ENCODE peak calls at places on chromosomes 5 and 9, in ten cellular contexts. One of them, this sample, is unnamed.

GRCh38 chr9:127858041-127858512 is 3.6 kb upstream of the ENG start:
- DNase-seq in ureter: no peak
- DNase-seq in dermis microvascular lymphatic vessel endothelial cell: peak
- DNase-seq in mucosa of gallbladder: no peak
- DNase-seq in body of pancreas: peak
- DNase-seq in activated CD8-positive, alpha-beta memory T cell treated with anti-CD3 and anti-CD28 coated beads, Interleukin-2, amount 50 U/mL, for 48 hours: no peak
- DNase-seq in T-helper 9 cell: no peak
- DNase-seq in GM10248: no peak
- DNase-seq in stimulated activated CD4-positive, alpha-beta T cell treated with anti-CD3 and anti-CD28 coated beads, Interleukin-2, amount 100 ng/mL, for 24 hours: no peak
- DNase-seq in HCT116: no peak
- DNase-seq in this sample: no peak

GRCh38 chr9:23683021-23683431 is 143.0 kb downstream of the ELAVL2 start:
- DNase-seq in HCT116: no peak
- DNase-seq in activated CD8-positive, alpha-beta memory T cell treated with anti-CD3 and anti-CD28 coated beads, Interleukin-2, amount 50 U/mL, for 48 hours: no peak
- DNase-seq in stimulated activated CD4-positive, alpha-beta T cell treated with anti-CD3 and anti-CD28 coated beads, Interleukin-2, amount 100 ng/mL, for 24 hours: no peak
- DNase-seq in body of pancreas: no peak
- DNase-seq in GM10248: no peak
- DNase-seq in dermis microvascular lymphatic vessel endothelial cell: no peak
- DNase-seq in T-helper 9 cell: no peak
- DNase-seq in ureter: no peak
- DNase-seq in mucosa of gallbladder: no peak
- DNase-seq in this sample: no peak

GRCh38 chr9:136723362-136723976 is 11.1 kb downstream of the DIPK1B start:
- DNase-seq in activated CD8-positive, alpha-beta memory T cell treated with anti-CD3 and anti-CD28 coated beads, Interleukin-2, amount 50 U/mL, for 48 hours: peak
- DNase-seq in dermis microvascular lymphatic vessel endothelial cell: no peak
- DNase-seq in body of pancreas: no peak
- DNase-seq in ureter: no peak
- DNase-seq in HCT116: no peak
- DNase-seq in mucosa of gallbladder: no peak
- DNase-seq in GM10248: no peak
- DNase-seq in stimulated activated CD4-positive, alpha-beta T cell treated with anti-CD3 and anti-CD28 coated beads, Interleukin-2, amount 100 ng/mL, for 24 hours: no peak
- DNase-seq in T-helper 9 cell: no peak
- DNase-seq in this sample: no peak

GRCh38 chr9:30348904-30349303 is 2035.5 kb upstream of the ACO1 start:
- DNase-seq in dermis microvascular lymphatic vessel endothelial cell: no peak
- DNase-seq in mucosa of gallbladder: no peak
- DNase-seq in GM10248: no peak
- DNase-seq in T-helper 9 cell: no peak
- DNase-seq in activated CD8-positive, alpha-beta memory T cell treated with anti-CD3 and anti-CD28 coated beads, Interleukin-2, amount 50 U/mL, for 48 hours: no peak
- DNase-seq in HCT116: no peak
- DNase-seq in ureter: no peak
- DNase-seq in stimulated activated CD4-positive, alpha-beta T cell treated with anti-CD3 and anti-CD28 coated beads, Interleukin-2, amount 100 ng/mL, for 24 hours: no peak
- DNase-seq in body of pancreas: no peak
- DNase-seq in this sample: no peak

GRCh38 chr5:145178667-145179523 is 656.2 kb downstream of the PRELID2 start:
- DNase-seq in body of pancreas: no peak
- DNase-seq in T-helper 9 cell: no peak
- DNase-seq in GM10248: no peak
- DNase-seq in ureter: no peak
- DNase-seq in HCT116: no peak
- DNase-seq in mucosa of gallbladder: no peak
- DNase-seq in stimulated activated CD4-positive, alpha-beta T cell treated with anti-CD3 and anti-CD28 coated beads, Interleukin-2, amount 100 ng/mL, for 24 hours: no peak
- DNase-seq in dermis microvascular lymphatic vessel endothelial cell: peak
- DNase-seq in activated CD8-positive, alpha-beta memory T cell treated with anti-CD3 and anti-CD28 coated beads, Interleukin-2, amount 50 U/mL, for 48 hours: no peak
- DNase-seq in this sample: no peak

GRCh38 chr9:127853312-127854168 is 918 bp downstream of the ENG start:
- DNase-seq in body of pancreas: no peak
- DNase-seq in ureter: no peak
- DNase-seq in T-helper 9 cell: no peak
- DNase-seq in HCT116: no peak
- DNase-seq in dermis microvascular lymphatic vessel endothelial cell: no peak
- DNase-seq in activated CD8-positive, alpha-beta memory T cell treated with anti-CD3 and anti-CD28 coated beads, Interleukin-2, amount 50 U/mL, for 48 hours: no peak
- DNase-seq in GM10248: no peak
- DNase-seq in stimulated activated CD4-positive, alpha-beta T cell treated with anti-CD3 and anti-CD28 coated beads, Interleukin-2, amount 100 ng/mL, for 24 hours: peak
- DNase-seq in mucosa of gallbladder: no peak
- DNase-seq in this sample: no peak

GRCh38 chr9:76092572-76092971 is 202.1 kb downstream of the PCSK5 start:
- DNase-seq in ureter: no peak
- DNase-seq in body of pancreas: no peak
- DNase-seq in T-helper 9 cell: no peak
- DNase-seq in dermis microvascular lymphatic vessel endothelial cell: no peak
- DNase-seq in mucosa of gallbladder: no peak
- DNase-seq in stimulated activated CD4-positive, alpha-beta T cell treated with anti-CD3 and anti-CD28 coated beads, Interleukin-2, amount 100 ng/mL, for 24 hours: no peak
- DNase-seq in GM10248: no peak
- DNase-seq in HCT116: no peak
- DNase-seq in activated CD8-positive, alpha-beta memory T cell treated with anti-CD3 and anti-CD28 coated beads, Interleukin-2, amount 50 U/mL, for 48 hours: no peak
- DNase-seq in this sample: no peak

GRCh38 chr5:43041669-43042175 is 1.6 kb upstream of the ANXA2R start:
- DNase-seq in HCT116: no peak
- DNase-seq in T-helper 9 cell: peak
- DNase-seq in mucosa of gallbladder: peak
- DNase-seq in activated CD8-positive, alpha-beta memory T cell treated with anti-CD3 and anti-CD28 coated beads, Interleukin-2, amount 50 U/mL, for 48 hours: no peak
- DNase-seq in body of pancreas: peak
- DNase-seq in dermis microvascular lymphatic vessel endothelial cell: no peak
- DNase-seq in stimulated activated CD4-positive, alpha-beta T cell treated with anti-CD3 and anti-CD28 coated beads, Interleukin-2, amount 100 ng/mL, for 24 hours: peak
- DNase-seq in ureter: peak
- DNase-seq in GM10248: no peak
- DNase-seq in this sample: peak

GRCh38 chr5:65837139-65837538 is 89.2 kb upstream of the ERBIN start:
- DNase-seq in mucosa of gallbladder: no peak
- DNase-seq in HCT116: no peak
- DNase-seq in stimulated activated CD4-positive, alpha-beta T cell treated with anti-CD3 and anti-CD28 coated beads, Interleukin-2, amount 100 ng/mL, for 24 hours: no peak
- DNase-seq in dermis microvascular lymphatic vessel endothelial cell: no peak
- DNase-seq in GM10248: no peak
- DNase-seq in activated CD8-positive, alpha-beta memory T cell treated with anti-CD3 and anti-CD28 coated beads, Interleukin-2, amount 50 U/mL, for 48 hours: no peak
- DNase-seq in body of pancreas: no peak
- DNase-seq in T-helper 9 cell: no peak
- DNase-seq in ureter: no peak
- DNase-seq in this sample: no peak

GRCh38 chr9:96612105-96612965 is 7.3 kb downstream of the CDC14B start:
- DNase-seq in body of pancreas: peak
- DNase-seq in activated CD8-positive, alpha-beta memory T cell treated with anti-CD3 and anti-CD28 coated beads, Interleukin-2, amount 50 U/mL, for 48 hours: no peak
- DNase-seq in mucosa of gallbladder: peak
- DNase-seq in T-helper 9 cell: no peak
- DNase-seq in ureter: peak
- DNase-seq in dermis microvascular lymphatic vessel endothelial cell: peak
- DNase-seq in stimulated activated CD4-positive, alpha-beta T cell treated with anti-CD3 and anti-CD28 coated beads, Interleukin-2, amount 100 ng/mL, for 24 hours: no peak
- DNase-seq in GM10248: no peak
- DNase-seq in HCT116: no peak
- DNase-seq in this sample: no peak

GRCh38 chr5:158390556-158390955 is 531.6 kb upstream of the CLINT1 start:
- DNase-seq in GM10248: no peak
- DNase-seq in ureter: no peak
- DNase-seq in stimulated activated CD4-positive, alpha-beta T cell treated with anti-CD3 and anti-CD28 coated beads, Interleukin-2, amount 100 ng/mL, for 24 hours: no peak
- DNase-seq in body of pancreas: no peak
- DNase-seq in activated CD8-positive, alpha-beta memory T cell treated with anti-CD3 and anti-CD28 coated beads, Interleukin-2, amount 50 U/mL, for 48 hours: no peak
- DNase-seq in T-helper 9 cell: no peak
- DNase-seq in mucosa of gallbladder: no peak
- DNase-seq in dermis microvascular lymphatic vessel endothelial cell: peak
- DNase-seq in HCT116: no peak
- DNase-seq in this sample: no peak

GRCh38 chr5:113364466-113364865 is 70.3 kb downstream of the TSSK1B start:
- DNase-seq in ureter: no peak
- DNase-seq in mucosa of gallbladder: no peak
- DNase-seq in stimulated activated CD4-positive, alpha-beta T cell treated with anti-CD3 and anti-CD28 coated beads, Interleukin-2, amount 100 ng/mL, for 24 hours: no peak
- DNase-seq in T-helper 9 cell: no peak
- DNase-seq in body of pancreas: no peak
- DNase-seq in HCT116: no peak
- DNase-seq in GM10248: no peak
- DNase-seq in dermis microvascular lymphatic vessel endothelial cell: no peak
- DNase-seq in activated CD8-positive, alpha-beta memory T cell treated with anti-CD3 and anti-CD28 coated beads, Interleukin-2, amount 50 U/mL, for 48 hours: no peak
- DNase-seq in this sample: no peak

GRCh38 chr5:150217874-150218692 is 28.2 kb downstream of the SLC6A7 start:
- DNase-seq in body of pancreas: peak
- DNase-seq in T-helper 9 cell: peak
- DNase-seq in GM10248: peak
- DNase-seq in ureter: peak
- DNase-seq in HCT116: peak
- DNase-seq in stimulated activated CD4-positive, alpha-beta T cell treated with anti-CD3 and anti-CD28 coated beads, Interleukin-2, amount 100 ng/mL, for 24 hours: peak
- DNase-seq in mucosa of gallbladder: peak
- DNase-seq in dermis microvascular lymphatic vessel endothelial cell: peak
- DNase-seq in activated CD8-positive, alpha-beta memory T cell treated with anti-CD3 and anti-CD28 coated beads, Interleukin-2, amount 50 U/mL, for 48 hours: peak
- DNase-seq in this sample: peak

GRCh38 chr5:145479862-145480261 is 355.3 kb downstream of the PRELID2 start:
- DNase-seq in T-helper 9 cell: no peak
- DNase-seq in GM10248: no peak
- DNase-seq in stimulated activated CD4-positive, alpha-beta T cell treated with anti-CD3 and anti-CD28 coated beads, Interleukin-2, amount 100 ng/mL, for 24 hours: no peak
- DNase-seq in mucosa of gallbladder: no peak
- DNase-seq in activated CD8-positive, alpha-beta memory T cell treated with anti-CD3 and anti-CD28 coated beads, Interleukin-2, amount 50 U/mL, for 48 hours: no peak
- DNase-seq in HCT116: no peak
- DNase-seq in dermis microvascular lymphatic vessel endothelial cell: peak
- DNase-seq in ureter: no peak
- DNase-seq in body of pancreas: no peak
- DNase-seq in this sample: no peak

GRCh38 chr5:73716284-73716808 is 90.3 kb downstream of the ARHGEF28 start:
- DNase-seq in body of pancreas: no peak
- DNase-seq in stimulated activated CD4-positive, alpha-beta T cell treated with anti-CD3 and anti-CD28 coated beads, Interleukin-2, amount 100 ng/mL, for 24 hours: no peak
- DNase-seq in mucosa of gallbladder: no peak
- DNase-seq in HCT116: no peak
- DNase-seq in activated CD8-positive, alpha-beta memory T cell treated with anti-CD3 and anti-CD28 coated beads, Interleukin-2, amount 50 U/mL, for 48 hours: no peak
- DNase-seq in T-helper 9 cell: no peak
- DNase-seq in dermis microvascular lymphatic vessel endothelial cell: no peak
- DNase-seq in ureter: no peak
- DNase-seq in GM10248: no peak
- DNase-seq in this sample: no peak

This sample was measured in stimulated activated naive CD4-positive, alpha-beta T cell treated with Interleukin-2 at 50 U/mL for 16 hours.